ENCODE peak calls at places on chromosomes 3 and 15, in ten cellular contexts. J is cardiac muscle cell, S is choroid plexus epithelial cell, C is CD14-positive monocyte, W is tibial nerve, L is sigmoid colon, P is neural crest cell, E is breast epithelium, Y is HCT116, F is WTC11. O is an unnamed sample.

GRCh38 chr3:172550347-172550943 is 27.2 kb upstream of the TNFSF10 start:
- DNase-seq in J (no peak), S (peak), C (peak), W (no peak), L (no peak), P (no peak), E (no peak), Y (peak), F (no peak), O (no peak)

GRCh38 chr3:115624029-115624645 is 827 bp downstream of the GAP43 start:
- DNase-seq in J (no peak), S (no peak), C (no peak), W (no peak), L (no peak), P (no peak), E (no peak), Y (no peak), F (peak), O (no peak)

GRCh38 chr15:101538177-101538576 is 48.7 kb upstream of the PCSK6 start:
- DNase-seq in J (no peak), S (no peak), C (no peak), W (no peak), L (peak), P (no peak), E (no peak), Y (no peak), F (no peak), O (no peak)

GRCh38 chr3:85433334-85433733 is 474.5 kb downstream of the CADM2 start:
- DNase-seq in J (no peak), S (peak), C (no peak), W (no peak), L (no peak), P (no peak), E (no peak), Y (no peak), F (no peak), O (no peak)

GRCh38 chr3:185820973-185821758 is 3.7 kb downstream of the IGF2BP2 start:
- DNase-seq in J (no peak), S (peak), C (no peak), W (no peak), L (no peak), P (no peak), E (no peak), Y (no peak), F (no peak), O (no peak)

GRCh38 chr15:39854161-39854560 is 65.9 kb downstream of the GPR176 start:
- DNase-seq in J (no peak), S (peak), C (no peak), W (no peak), L (no peak), P (no peak), E (no peak), Y (no peak), F (no peak), O (no peak)

GRCh38 chr3:118991775-118992174 is 42.9 kb downstream of the IGSF11 start:
- DNase-seq in J (no peak), S (no peak), C (no peak), W (no peak), L (no peak), P (peak), E (no peak), Y (no peak), F (no peak), O (no peak)

GRCh38 chr15:88661766-88662556 is 23.1 kb downstream of the ISG20 start:
- DNase-seq in J (no peak), S (peak), C (no peak), W (no peak), L (no peak), P (no peak), E (no peak), Y (no peak), F (no peak), O (no peak)

GRCh38 chr3:98722389-98722788 is 40.8 kb upstream of the ST3GAL6 start:
- DNase-seq in J (no peak), S (no peak), C (no peak), W (no peak), L (no peak), P (no peak), E (no peak), Y (no peak), F (peak), O (no peak)

GRCh38 chr3:149964296-149964695 is 6.4 kb downstream of the PFN2 start:
- DNase-seq in J (no peak), S (peak), C (no peak), W (no peak), L (no peak), P (no peak), E (no peak), Y (no peak), F (no peak), O (no peak)
- TF ChIP-seq CTCF in J (no peak), S (no peak), C (no peak), W (no peak), L (no peak), P (no peak), E (no peak), Y (no peak), F (no peak), O (no peak)

GRCh38 chr3:32940726-32941125 is 10.7 kb upstream of the CCR4 start:
- DNase-seq in J (no peak), S (no peak), C (no peak), W (no peak), L (no peak), P (no peak), E (no peak), Y (no peak), F (no peak), O (no peak)

GRCh38 chr3:32948625-32949445 is 2.6 kb upstream of the CCR4 start:
- DNase-seq in J (no peak), S (no peak), C (no peak), W (no peak), L (no peak), P (no peak), E (no peak), Y (no peak), F (no peak), O (no peak)

GRCh38 chr3:32946973-32947372 is 4.5 kb upstream of the CCR4 start:
- DNase-seq in J (no peak), S (no peak), C (no peak), W (no peak), L (no peak), P (no peak), E (no peak), Y (no peak), F (no peak), O (no peak)

GRCh38 chr3:32947466-32948238 is 3.8 kb upstream of the CCR4 start:
- DNase-seq in J (peak), S (peak), C (peak), W (peak), L (peak), P (peak), E (peak), Y (peak), F (peak), O (peak)

DNA sequence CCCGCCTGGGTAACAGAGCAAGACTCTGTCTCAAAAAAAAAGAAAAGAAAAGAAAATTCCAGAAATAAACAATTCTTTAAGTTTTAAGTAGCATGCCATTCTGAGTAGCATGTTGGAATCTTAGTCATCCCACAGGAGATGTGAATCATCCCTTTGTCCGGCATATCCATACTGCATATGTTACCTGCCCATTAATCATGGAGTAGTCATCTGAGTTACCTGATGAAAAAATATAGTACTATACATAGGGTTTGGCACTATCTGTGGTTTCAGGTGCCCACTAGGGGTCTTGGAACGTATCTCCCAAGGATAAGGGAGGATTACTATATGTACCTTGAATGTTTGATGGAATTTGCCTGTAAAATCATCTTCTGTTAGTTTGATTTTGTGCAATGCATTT is 6.3 kb upstream of the CCR4 start:
- DNase-seq in J (no peak), S (no peak), C (no peak), W (no peak), L (no peak), P (no peak), E (no peak), Y (peak), F (no peak), O (no peak)
- TF ChIP-seq CTCF in J (no peak), S (no peak), C (no peak), W (no peak), L (no peak), P (no peak), E (no peak), Y (peak), F (no peak), O (no peak)

GRCh38 chr15:79007066-79007465 is 62.2 kb upstream of the CTSH start:
- DNase-seq in J (peak), S (peak), C (peak), W (no peak), L (no peak), P (peak), E (no peak), Y (peak), F (peak), O (peak)
- TF ChIP-seq CTCF in J (peak), S (peak), C (peak), W (no peak), L (no peak), P (peak), E (no peak), Y (peak), F (peak), O (peak)

DNA sequence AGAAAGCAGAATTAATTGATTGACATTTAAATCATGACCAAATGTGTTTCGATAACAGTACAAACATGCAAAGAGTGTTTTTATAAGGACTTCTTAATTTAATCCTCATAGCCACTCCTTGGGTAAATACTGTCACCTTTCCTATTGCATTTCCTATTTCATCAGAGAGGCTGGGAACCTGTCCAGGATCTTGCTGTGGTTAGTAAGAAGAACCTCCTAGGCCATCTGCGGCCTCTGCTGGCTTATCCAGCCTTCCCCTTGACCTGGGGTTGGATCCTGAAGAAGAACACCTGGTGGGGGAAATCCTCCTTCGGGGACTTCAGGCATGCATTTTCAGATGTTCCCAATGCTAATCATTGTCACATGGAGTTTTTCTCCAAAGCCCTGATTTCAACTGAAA is 25.5 kb downstream of the GLDN start:
- DNase-seq in J (no peak), S (peak), C (no peak), W (no peak), L (no peak), P (no peak), E (no peak), Y (no peak), F (no peak), O (peak)
- TF ChIP-seq CTCF in J (no peak), S (peak), C (no peak), W (no peak), L (no peak), P (no peak), E (no peak), Y (no peak), F (no peak), O (no peak)

GRCh38 chr3:182492536-182492935 is 300.8 kb upstream of the ATP11B start:
- DNase-seq in J (no peak), S (no peak), C (no peak), W (no peak), L (no peak), P (no peak), E (no peak), Y (no peak), F (no peak), O (no peak)

GRCh38 chr3:182491571-182491970 is 301.7 kb upstream of the ATP11B start:
- DNase-seq in J (no peak), S (no peak), C (no peak), W (no peak), L (no peak), P (no peak), E (no peak), Y (no peak), F (no peak), O (no peak)

GRCh38 chr3:182487048-182487447 is 306.3 kb upstream of the ATP11B start:
- DNase-seq in J (no peak), S (no peak), C (no peak), W (no peak), L (no peak), P (no peak), E (no peak), Y (no peak), F (no peak), O (no peak)

GRCh38 chr3:182487621-182488020 is 305.7 kb upstream of the ATP11B start:
- DNase-seq in J (no peak), S (no peak), C (no peak), W (no peak), L (no peak), P (no peak), E (no peak), Y (no peak), F (no peak), O (no peak)

DNA sequence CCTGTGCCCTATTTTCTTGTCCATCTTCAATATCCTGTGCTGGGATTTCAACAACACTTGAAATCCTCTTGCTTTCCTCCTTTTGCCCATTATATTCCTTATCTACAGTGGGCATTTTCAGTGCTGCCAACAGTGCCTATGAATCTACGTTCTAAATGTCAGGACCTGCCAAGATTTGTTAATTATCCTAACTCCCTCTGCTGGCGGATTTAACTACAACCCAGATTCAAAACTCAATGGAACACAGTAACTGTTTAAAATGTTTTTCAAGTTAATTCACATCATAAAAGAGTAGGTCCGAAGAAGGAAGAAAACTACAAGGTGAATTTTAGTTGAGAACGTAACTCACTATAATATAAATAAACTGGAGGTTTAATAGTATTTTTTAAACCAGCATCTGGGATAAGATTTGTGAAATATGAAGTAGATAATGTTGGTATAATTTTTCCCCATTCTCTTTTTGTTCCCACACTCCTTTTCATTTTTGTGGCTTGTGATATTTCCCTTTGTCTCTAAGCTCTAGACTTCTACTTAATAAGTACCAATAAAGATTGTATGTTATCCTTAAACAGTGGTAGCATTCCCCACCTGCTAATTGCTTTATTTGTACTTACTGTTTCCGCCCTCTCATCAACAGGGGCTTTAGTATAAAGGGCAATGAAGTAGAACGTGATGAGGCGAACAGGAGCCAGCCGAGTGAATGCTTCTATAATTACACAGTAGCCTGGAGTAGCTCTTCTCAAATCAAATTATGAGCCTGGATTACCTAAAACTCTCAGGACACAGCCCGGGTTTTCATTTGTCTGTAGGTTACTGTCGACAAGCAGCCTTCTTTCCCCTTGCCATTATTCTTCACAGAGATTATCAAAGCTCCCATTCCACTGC is 302.5 kb upstream of the ATP11B start:
- DNase-seq in J (peak), S (peak), C (no peak), W (no peak), L (no peak), P (no peak), E (no peak), Y (peak), F (no peak), O (peak)
- TF ChIP-seq CTCF in J (peak), S (peak), C (no peak), W (peak), L (no peak), P (peak), E (peak), Y (peak), F (peak), O (peak)

O was measured in Calu3.